ENCODE peak calls at places on chromosomes 12 and 14, in seven cellular contexts. One of them, this sample, is unnamed.

GRCh38 chr14:58899317-58899713 is 261.6 kb downstream of the DACT1 start:
- DNase-seq in T-helper 17 cell: no peak
- DNase-seq in GM06990: no peak
- DNase-seq in GOT3: no peak
- DNase-seq in foreskin fibroblast: peak
- DNase-seq in GM19239: no peak
- DNase-seq in activated naive CD4-positive, alpha-beta T cell treated with anti-CD3 and anti-CD28 coated beads for 36 hours: no peak
- DNase-seq in this sample: peak

GRCh38 chr14:95520346-95520745 is 3.9 kb upstream of the SYNE3 start:
- DNase-seq in T-helper 17 cell: no peak
- DNase-seq in GM06990: no peak
- DNase-seq in GOT3: no peak
- DNase-seq in foreskin fibroblast: no peak
- DNase-seq in GM19239: no peak
- DNase-seq in activated naive CD4-positive, alpha-beta T cell treated with anti-CD3 and anti-CD28 coated beads for 36 hours: peak
- DNase-seq in this sample: no peak

GRCh38 chr12:67792185-67792584 is 143.6 kb downstream of the DYRK2 start:
- DNase-seq in T-helper 17 cell: no peak
- DNase-seq in GM06990: no peak
- DNase-seq in GOT3: no peak
- DNase-seq in foreskin fibroblast: no peak
- DNase-seq in GM19239: no peak
- DNase-seq in activated naive CD4-positive, alpha-beta T cell treated with anti-CD3 and anti-CD28 coated beads for 36 hours: no peak
- DNase-seq in this sample: no peak

GRCh38 chr12:67137256-67137655 is 131.9 kb upstream of the CAND1 start:
- DNase-seq in T-helper 17 cell: no peak
- DNase-seq in GM06990: no peak
- DNase-seq in GOT3: no peak
- DNase-seq in foreskin fibroblast: no peak
- DNase-seq in GM19239: no peak
- DNase-seq in activated naive CD4-positive, alpha-beta T cell treated with anti-CD3 and anti-CD28 coated beads for 36 hours: no peak
- DNase-seq in this sample: no peak

GRCh38 chr12:121801601-121802484 is 2.0 kb upstream of the SETD1B start:
- DNase-seq in T-helper 17 cell: no peak
- DNase-seq in GM06990: no peak
- DNase-seq in GOT3: no peak
- DNase-seq in foreskin fibroblast: no peak
- DNase-seq in GM19239: peak
- DNase-seq in activated naive CD4-positive, alpha-beta T cell treated with anti-CD3 and anti-CD28 coated beads for 36 hours: peak
- DNase-seq in this sample: no peak

GRCh38 chr14:105700622-105701288 is 174.4 kb downstream of the TMEM121 start:
- DNase-seq in T-helper 17 cell: no peak
- DNase-seq in GM06990: peak
- DNase-seq in GOT3: no peak
- DNase-seq in foreskin fibroblast: no peak
- DNase-seq in GM19239: peak
- DNase-seq in activated naive CD4-positive, alpha-beta T cell treated with anti-CD3 and anti-CD28 coated beads for 36 hours: peak
- DNase-seq in this sample: no peak

GRCh38 chr14:86091811-86092210 is 561.9 kb downstream of the FLRT2 start:
- DNase-seq in T-helper 17 cell: no peak
- DNase-seq in GM06990: no peak
- DNase-seq in GOT3: no peak
- DNase-seq in foreskin fibroblast: no peak
- DNase-seq in GM19239: no peak
- DNase-seq in activated naive CD4-positive, alpha-beta T cell treated with anti-CD3 and anti-CD28 coated beads for 36 hours: no peak
- DNase-seq in this sample: no peak

GRCh38 chr12:52148541-52149181 is 43.2 kb downstream of the KRT80 start:
- DNase-seq in T-helper 17 cell: no peak
- DNase-seq in GM06990: no peak
- DNase-seq in GOT3: no peak
- DNase-seq in foreskin fibroblast: no peak
- DNase-seq in GM19239: no peak
- DNase-seq in activated naive CD4-positive, alpha-beta T cell treated with anti-CD3 and anti-CD28 coated beads for 36 hours: no peak
- DNase-seq in this sample: peak

GRCh38 chr12:50050410-50051280 is 6.8 kb upstream of the ASIC1 start:
- DNase-seq in T-helper 17 cell: no peak
- DNase-seq in GM06990: no peak
- DNase-seq in GOT3: no peak
- DNase-seq in foreskin fibroblast: peak
- DNase-seq in GM19239: no peak
- DNase-seq in activated naive CD4-positive, alpha-beta T cell treated with anti-CD3 and anti-CD28 coated beads for 36 hours: no peak
- DNase-seq in this sample: peak

GRCh38 chr12:57993834-57994233 is 52.5 kb downstream of the ATP23 start:
- DNase-seq in T-helper 17 cell: no peak
- DNase-seq in GM06990: no peak
- DNase-seq in GOT3: no peak
- DNase-seq in foreskin fibroblast: no peak
- DNase-seq in GM19239: no peak
- DNase-seq in activated naive CD4-positive, alpha-beta T cell treated with anti-CD3 and anti-CD28 coated beads for 36 hours: no peak
- DNase-seq in this sample: no peak

GRCh38 chr14:52325126-52325525 is 11.0 kb downstream of the PTGER2 start:
- DNase-seq in T-helper 17 cell: no peak
- DNase-seq in GM06990: peak
- DNase-seq in GOT3: no peak
- DNase-seq in foreskin fibroblast: no peak
- DNase-seq in GM19239: peak
- DNase-seq in activated naive CD4-positive, alpha-beta T cell treated with anti-CD3 and anti-CD28 coated beads for 36 hours: peak
- DNase-seq in this sample: no peak

GRCh38 chr12:16585781-16586180 is 20.2 kb downstream of the LMO3 start:
- DNase-seq in T-helper 17 cell: no peak
- DNase-seq in GM06990: no peak
- DNase-seq in GOT3: no peak
- DNase-seq in foreskin fibroblast: no peak
- DNase-seq in GM19239: no peak
- DNase-seq in activated naive CD4-positive, alpha-beta T cell treated with anti-CD3 and anti-CD28 coated beads for 36 hours: no peak
- DNase-seq in this sample: no peak

GRCh38 chr12:98757455-98757854 is 112.4 kb downstream of the APAF1 start:
- DNase-seq in T-helper 17 cell: no peak
- DNase-seq in GM06990: no peak
- DNase-seq in GOT3: no peak
- DNase-seq in foreskin fibroblast: no peak
- DNase-seq in GM19239: no peak
- DNase-seq in activated naive CD4-positive, alpha-beta T cell treated with anti-CD3 and anti-CD28 coated beads for 36 hours: no peak
- DNase-seq in this sample: no peak

GRCh38 chr14:51691176-51691575 is 39.5 kb downstream of the FRMD6 start:
- DNase-seq in T-helper 17 cell: no peak
- DNase-seq in GM06990: no peak
- DNase-seq in GOT3: no peak
- DNase-seq in foreskin fibroblast: no peak
- DNase-seq in GM19239: no peak
- DNase-seq in activated naive CD4-positive, alpha-beta T cell treated with anti-CD3 and anti-CD28 coated beads for 36 hours: no peak
- DNase-seq in this sample: peak

This sample was measured in GM03348.